ENCODE peak calls at places on chromosomes 5 and 9, in six cellular contexts. One of them, this sample, is unnamed.
A peak's percentile ranks its signal among the peaks of the same experiment; 100 is the strongest.

GRCh38 chr9:27395484-27395921 is 98.6 kb upstream of the EQTN start:
- DNase-seq in NCI-H748 treated with DMSO at 0.1 percent for 48 hours: no peak
- DNase-seq in cardiac muscle cell: peak; percentile 42
- DNase-seq in Peyer's patch: no peak
- DNase-seq in AG08395: no peak
- DNase-seq in HT1080: no peak
- DNase-seq in this sample: no peak

GRCh38 chr9:30172206-30172605 is 2212.2 kb upstream of the ACO1 start:
- DNase-seq in cardiac muscle cell: no peak
- DNase-seq in AG08395: no peak
- DNase-seq in HT1080: peak; percentile 17
- DNase-seq in Peyer's patch: no peak
- DNase-seq in NCI-H748 treated with DMSO at 0.1 percent for 48 hours: no peak
- DNase-seq in this sample: no peak

GRCh38 chr5:58064799-58065198 is 395.1 kb downstream of the PLK2 start:
- DNase-seq in Peyer's patch: no peak
- DNase-seq in AG08395: peak; percentile 24
- DNase-seq in cardiac muscle cell: no peak
- DNase-seq in HT1080: no peak
- DNase-seq in NCI-H748 treated with DMSO at 0.1 percent for 48 hours: peak; percentile 47
- DNase-seq in this sample: no peak

GRCh38 chr9:123954518-123954917 is 24.6 kb upstream of the DENND1A start:
- DNase-seq in HT1080: no peak
- DNase-seq in cardiac muscle cell: no peak
- DNase-seq in NCI-H748 treated with DMSO at 0.1 percent for 48 hours: no peak
- DNase-seq in AG08395: no peak
- DNase-seq in Peyer's patch: no peak
- DNase-seq in this sample: no peak

GRCh38 chr5:79999722-80000121 is 8.7 kb upstream of the MTX3 start:
- DNase-seq in HT1080: no peak
- DNase-seq in cardiac muscle cell: no peak
- DNase-seq in NCI-H748 treated with DMSO at 0.1 percent for 48 hours: no peak
- DNase-seq in Peyer's patch: no peak
- DNase-seq in AG08395: no peak
- DNase-seq in this sample: no peak

GRCh38 chr5:3310551-3311340 is 284.9 kb upstream of the IRX1 start:
- DNase-seq in AG08395: peak; percentile 71
- DNase-seq in NCI-H748 treated with DMSO at 0.1 percent for 48 hours: peak; percentile 98
- DNase-seq in HT1080: peak; percentile 99
- DNase-seq in Peyer's patch: no peak
- DNase-seq in cardiac muscle cell: no peak
- DNase-seq in this sample: no peak

GRCh38 chr9:9804109-9804508 is 808.7 kb downstream of the PTPRD start:
- DNase-seq in HT1080: no peak
- DNase-seq in NCI-H748 treated with DMSO at 0.1 percent for 48 hours: no peak
- DNase-seq in AG08395: no peak
- DNase-seq in cardiac muscle cell: no peak
- DNase-seq in Peyer's patch: no peak
- DNase-seq in this sample: no peak

GRCh38 chr9:32554107-32554506 is 1.7 kb upstream of the TOPORS start:
- DNase-seq in NCI-H748 treated with DMSO at 0.1 percent for 48 hours: no peak
- DNase-seq in cardiac muscle cell: no peak
- DNase-seq in Peyer's patch: no peak
- DNase-seq in HT1080: no peak
- DNase-seq in AG08395: no peak
- DNase-seq in this sample: no peak

GRCh38 chr9:134346840-134347239 is 20.6 kb downstream of the RXRA start:
- DNase-seq in AG08395: no peak
- DNase-seq in HT1080: no peak
- DNase-seq in cardiac muscle cell: no peak
- DNase-seq in Peyer's patch: no peak
- DNase-seq in NCI-H748 treated with DMSO at 0.1 percent for 48 hours: no peak
- DNase-seq in this sample: no peak

GRCh38 chr5:75366787-75367186 is 29.8 kb downstream of the HMGCR start:
- DNase-seq in NCI-H748 treated with DMSO at 0.1 percent for 48 hours: no peak
- DNase-seq in AG08395: no peak
- DNase-seq in cardiac muscle cell: no peak
- DNase-seq in Peyer's patch: no peak
- DNase-seq in HT1080: no peak
- DNase-seq in this sample: no peak

GRCh38 chr5:96661101-96661840 is 905 bp upstream of the CAST start:
- DNase-seq in AG08395: peak; percentile 10
- DNase-seq in cardiac muscle cell: peak; percentile 16
- DNase-seq in HT1080: peak; percentile 49
- DNase-seq in Peyer's patch: peak; percentile 62
- DNase-seq in NCI-H748 treated with DMSO at 0.1 percent for 48 hours: no peak
- DNase-seq in this sample: no peak

GRCh38 chr5:95822408-95823240 is at the start of gene GLRX:
- DNase-seq in Peyer's patch: peak; percentile 94
- DNase-seq in AG08395: peak; percentile 90
- DNase-seq in HT1080: peak; percentile 87
- DNase-seq in cardiac muscle cell: peak; percentile 77
- DNase-seq in NCI-H748 treated with DMSO at 0.1 percent for 48 hours: no peak
- DNase-seq in this sample: peak; percentile 81

GRCh38 chr9:120879421-120879820 is 2.4 kb upstream of the PHF19 start:
- DNase-seq in HT1080: no peak
- DNase-seq in NCI-H748 treated with DMSO at 0.1 percent for 48 hours: no peak
- DNase-seq in Peyer's patch: no peak
- DNase-seq in cardiac muscle cell: no peak
- DNase-seq in AG08395: no peak
- DNase-seq in this sample: no peak

This sample was measured in stomach.